ENCODE peak calls at places on chromosomes 7 and 10, in four cellular contexts. A is uterus, T is psoas muscle, S is HCT116. V is an unnamed sample. For H3K4me1, the result is how much of the 10 kb centered on the place peaks cover.

GRCh38 chr7:84218681-84219080 is 24.1 kb upstream of the SEMA3A start:
- DNase-seq in A (no peak), T (no peak), S (no peak), V (no peak)

GRCh38 chr10:107529350-107529749 is 364.8 kb upstream of the SORCS1 start:
- DNase-seq in A (no peak), S (no peak), T (no peak), V (no peak)

GRCh38 chr10:72622271-72622670 is 3.6 kb downstream of the MICU1 start:
- DNase-seq in T (no peak), S (no peak), A (no peak), V (no peak)

GRCh38 chr7:121303422-121304171 is 25.2 kb upstream of the WNT16 start:
- DNase-seq in T (no peak), A (no peak), S (no peak), V (no peak)

GRCh38 chr7:128879939-128880746 is 17.5 kb downstream of the ATP6V1F start:
- DNase-seq in S (no peak), T (peak), A (peak), V (peak)

GRCh38 chr7:26379711-26380110 is 88.0 kb downstream of the SNX10 start:
- DNase-seq in A (no peak), T (no peak), S (no peak), V (no peak)

GRCh38 chr10:71439670-71440425 is 43.1 kb downstream of the CDH23 start:
- DNase-seq in A (no peak), S (no peak), T (no peak), V (no peak)

GRCh38 chr10:15344876-15345285 is 26.2 kb downstream of the FAM171A1 start:
- DNase-seq in S (no peak), A (no peak), T (no peak), V (peak)

GRCh38 chr10:125120046-125120710 is 40.2 kb downstream of the CTBP2 start:
- DNase-seq in T (peak), A (no peak), S (no peak), V (no peak)

GRCh38 chr7:136405931-136406777 is 429.0 kb upstream of the MTPN start:
- DNase-seq in S (peak), A (peak), T (no peak), V (peak)

GRCh38 chr7:116782177-116782711 is 80.1 kb upstream of the CAPZA2 start:
- DNase-seq in T (no peak), S (no peak), A (no peak), V (no peak)
- H3K4me1 ChIP-seq in T (half or more), S (half or more), A (under half), V (under half)

DNA sequence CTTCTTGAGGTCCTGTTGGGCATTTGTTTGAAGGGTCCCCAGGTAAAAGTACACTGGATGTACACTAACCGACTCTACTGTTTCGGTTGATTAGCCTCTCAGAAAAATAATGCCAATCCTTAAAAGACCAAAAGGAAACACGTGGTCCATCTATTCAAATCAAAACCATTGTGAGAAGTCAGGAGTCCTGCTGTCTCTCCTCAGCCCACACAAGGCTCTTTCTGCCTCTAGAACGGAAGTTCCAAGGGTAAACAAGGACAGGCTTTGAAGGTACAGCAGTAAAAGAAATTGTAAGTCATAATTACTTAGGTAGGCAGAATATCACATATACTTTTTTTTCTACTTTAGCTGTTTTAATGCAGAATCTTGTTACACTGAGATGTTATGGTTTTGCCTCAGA is 71.7 kb upstream of the TPK1 start:
- DNase-seq in T (no peak), S (no peak), A (no peak), V (no peak)
- H3K4me1 ChIP-seq in T (under half), S (under half), A (under half), V (under half)

DNA sequence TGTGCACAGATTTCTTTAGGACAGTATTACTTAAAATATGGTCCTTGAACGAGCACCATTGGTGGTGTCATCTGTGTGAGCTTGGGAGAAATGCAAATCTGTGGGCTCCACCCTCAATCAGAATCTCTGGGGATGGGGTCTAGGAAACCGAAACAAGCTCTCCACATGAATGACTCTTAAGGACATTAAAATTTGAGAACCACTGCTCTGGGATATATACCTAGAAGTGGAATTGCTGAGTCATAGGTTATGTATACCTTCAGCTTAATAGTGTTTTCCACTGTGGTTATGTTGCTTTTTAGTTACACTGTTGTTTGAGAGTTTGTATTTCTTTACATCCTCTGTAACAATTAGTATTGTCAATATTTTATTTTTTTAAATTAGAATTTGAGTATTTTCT is 24.0 kb downstream of the ZNRF2 start:
- DNase-seq in T (no peak), A (no peak), S (no peak), V (no peak)
- H3K4me1 ChIP-seq in T (half or more), A (under half), S (under half), V (under half)

DNA sequence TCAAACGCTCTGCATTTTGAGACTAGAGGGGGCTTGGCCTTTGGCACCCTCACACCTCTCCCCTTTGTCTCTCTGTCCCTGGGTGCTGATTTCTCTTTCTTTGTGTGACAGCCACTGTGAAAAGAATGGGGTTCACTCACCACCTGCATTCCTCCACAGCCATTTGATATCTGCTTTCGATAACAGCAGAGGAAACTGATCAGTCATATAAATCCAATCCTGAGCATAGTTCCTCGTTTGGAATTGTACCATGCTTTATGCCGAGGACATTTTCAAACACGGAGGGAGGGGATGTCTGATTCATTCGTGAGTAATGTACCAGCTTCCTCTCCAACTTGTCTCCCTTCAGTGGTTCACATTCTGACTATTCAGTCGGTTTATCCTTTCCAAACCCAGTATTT is 15.8 kb downstream of the MET start:
- DNase-seq in T (no peak), S (peak), A (no peak), V (no peak)
- H3K4me1 ChIP-seq in T (under half), S (half or more), A (under half), V (under half)

DNA sequence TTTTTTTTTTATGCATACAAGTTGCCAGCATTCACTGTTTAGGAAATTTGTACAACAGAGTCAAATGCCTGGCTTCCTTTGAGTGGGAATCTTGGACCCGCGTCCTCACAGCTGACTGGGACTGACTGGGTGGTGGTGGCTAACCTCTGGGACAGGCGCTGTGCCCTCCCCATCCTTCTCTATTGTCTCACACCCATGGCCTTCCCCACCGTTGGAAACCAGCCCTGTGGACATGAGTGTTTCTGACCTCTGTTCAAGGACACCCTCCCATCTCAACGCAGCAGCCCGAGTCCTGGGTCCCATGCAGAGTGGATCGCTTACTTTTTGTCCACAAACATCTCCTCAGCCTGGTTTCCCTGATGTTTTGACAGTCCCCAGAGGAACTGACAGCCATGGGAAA is 125.1 kb upstream of the PPIF start:
- DNase-seq in T (no peak), A (no peak), S (no peak), V (peak)
- H3K4me1 ChIP-seq in T (under half), A (under half), S (under half), V (under half)

GRCh38 chr10:74011762-74012161 is 13.8 kb downstream of the VCL start:
- DNase-seq in S (no peak), T (no peak), A (no peak), V (peak)
- H3K4me1 ChIP-seq in S (under half), T (half or more), A (under half), V (under half)

GRCh38 chr10:79111846-79112614 is 43.3 kb downstream of the ZMIZ1 start:
- DNase-seq in T (no peak), A (no peak), S (no peak), V (no peak)

GRCh38 chr10:79111427-79111826 is 42.7 kb downstream of the ZMIZ1 start:
- DNase-seq in T (no peak), A (no peak), S (no peak), V (no peak)

GRCh38 chr10:79115302-79115701 is 46.5 kb downstream of the ZMIZ1 start:
- DNase-seq in A (no peak), S (no peak), T (no peak), V (no peak)

GRCh38 chr10:79113827-79114226 is 45.1 kb downstream of the ZMIZ1 start:
- DNase-seq in S (no peak), T (no peak), A (no peak), V (no peak)

GRCh38 chr10:79112898-79113431 is 44.2 kb downstream of the ZMIZ1 start:
- DNase-seq in S (no peak), T (peak), A (peak), V (peak)
- H3K4me1 ChIP-seq in S (under half), T (half or more), A (under half), V (under half)